ENCODE peak calls at places on chromosomes 11 and 22, in six cellular contexts. J is cardiac muscle cell, O is stomach, Y is mesenchymal stem cell, L is astrocyte of the cerebellum, K is small intestine. I is an unnamed sample.

GRCh38 chr11:68999093-68999747 is 13.8 kb downstream of the MRGPRF start:
- DNase-seq in J (no peak), O (no peak), Y (no peak), L (no peak), K (no peak), I (no peak)

GRCh38 chr11:69494851-69495250 is 13.4 kb downstream of the LINC01488 start:
- DNase-seq in J (no peak), O (no peak), Y (no peak), L (no peak), K (no peak), I (no peak)

GRCh38 chr11:3959015-3959917 is 103.8 kb downstream of the STIM1 start:
- DNase-seq in J (peak), O (no peak), Y (peak), L (no peak), K (peak), I (no peak)

GRCh38 chr11:69479591-69480271 is 1.7 kb upstream of the LINC01488 start:
- DNase-seq in J (no peak), O (peak), Y (no peak), L (no peak), K (peak), I (no peak)

GRCh38 chr11:33630936-33631748 is 69.5 kb downstream of the C11orf91 start:
- DNase-seq in J (no peak), O (no peak), Y (no peak), L (no peak), K (no peak), I (no peak)

GRCh38 chr11:68014157-68014965 is 4.2 kb downstream of the ALDH3B1 start:
- DNase-seq in J (peak), O (peak), Y (peak), L (peak), K (peak), I (no peak)

GRCh38 chr11:8689726-8690255 is 7.2 kb downstream of the RPL27A start:
- DNase-seq in J (no peak), O (no peak), Y (no peak), L (no peak), K (no peak), I (no peak)

GRCh38 chr22:17477401-17477833 is 85.9 kb upstream of the SLC25A18 start:
- DNase-seq in J (peak), O (no peak), Y (no peak), L (no peak), K (peak), I (no peak)

GRCh38 chr22:47561115-47561675 is 798.7 kb downstream of the TBC1D22A start:
- DNase-seq in J (no peak), O (no peak), Y (no peak), L (no peak), K (no peak), I (no peak)

GRCh38 chr11:64202992-64203391 is 3.5 kb upstream of the FERMT3 start:
- DNase-seq in J (no peak), O (no peak), Y (no peak), L (no peak), K (no peak), I (no peak)

GRCh38 chr11:121564948-121565684 is 112.3 kb upstream of the SORL1-AS1 start:
- DNase-seq in J (no peak), O (no peak), Y (no peak), L (no peak), K (peak), I (no peak)

GRCh38 chr22:26585104-26585790 is 4.7 kb downstream of the TPST2 start:
- DNase-seq in J (peak), O (peak), Y (peak), L (peak), K (peak), I (no peak)

GRCh38 chr11:11608783-11609232 is 13.0 kb downstream of the GALNT18 start:
- DNase-seq in J (peak), O (no peak), Y (peak), L (no peak), K (no peak), I (no peak)

GRCh38 chr11:3823303-3823702 is 14.9 kb downstream of the PGAP2 start:
- DNase-seq in J (peak), O (no peak), Y (peak), L (peak), K (no peak), I (peak)

GRCh38 chr11:44630511-44631210 is 65.2 kb downstream of the CD82 start:
- DNase-seq in J (no peak), O (peak), Y (no peak), L (no peak), K (no peak), I (no peak)

GRCh38 chr22:27993774-27994350 is 74.8 kb upstream of the PITPNB start:
- DNase-seq in J (no peak), O (no peak), Y (no peak), L (no peak), K (no peak), I (no peak)

GRCh38 chr11:432501-433100 is 9.2 kb downstream of the ANO9 start:
- DNase-seq in J (no peak), O (no peak), Y (no peak), L (no peak), K (no peak), I (no peak)

GRCh38 chr11:67521924-67522323 is 1.3 kb downstream of the CABP2 start:
- DNase-seq in J (no peak), O (no peak), Y (no peak), L (no peak), K (no peak), I (no peak)

GRCh38 chr11:66580803-66581202 is 12.1 kb downstream of the CCDC87 start:
- DNase-seq in J (peak), O (no peak), Y (no peak), L (no peak), K (no peak), I (no peak)

GRCh38 chr22:43441216-43441615 is 29.4 kb downstream of the MPPED1 start:
- DNase-seq in J (no peak), O (no peak), Y (no peak), L (no peak), K (no peak), I (no peak)

GRCh38 chr11:77611921-77612320 is 22.2 kb downstream of the AQP11 start:
- DNase-seq in J (no peak), O (no peak), Y (no peak), L (no peak), K (no peak), I (no peak)

GRCh38 chr22:46062971-46063631 is 86.1 kb upstream of the WNT7B start:
- DNase-seq in J (no peak), O (peak), Y (no peak), L (no peak), K (no peak), I (no peak)

GRCh38 chr22:46061431-46062231 is 84.7 kb upstream of the WNT7B start:
- DNase-seq in J (no peak), O (peak), Y (no peak), L (no peak), K (peak), I (no peak)

GRCh38 chr22:46061124-46061410 is 84.1 kb upstream of the WNT7B start:
- DNase-seq in J (no peak), O (no peak), Y (no peak), L (no peak), K (no peak), I (no peak)

GRCh38 chr22:46063861-46064235 is 86.5 kb upstream of the PPARA start:
- DNase-seq in J (no peak), O (peak), Y (no peak), L (no peak), K (no peak), I (no peak)

DNA sequence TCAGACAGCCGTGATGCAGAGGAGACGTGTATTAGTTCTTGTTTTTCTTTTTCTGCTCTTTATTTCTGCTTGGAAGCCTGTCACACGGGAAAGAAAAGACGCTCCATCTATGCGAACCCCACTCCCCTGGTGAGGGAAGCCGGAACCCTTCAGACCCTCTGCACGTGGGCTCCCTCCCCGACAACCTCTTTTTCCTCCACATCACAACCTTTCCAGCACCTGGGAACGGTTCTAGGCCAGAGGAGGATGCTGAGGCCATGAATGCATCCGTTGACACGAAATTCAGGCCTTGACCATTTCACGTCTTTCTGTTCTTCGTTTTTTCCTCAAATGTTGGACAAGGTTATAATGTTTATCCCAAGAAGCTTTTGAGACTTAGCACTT is 85.3 kb upstream of the WNT7B start:
- DNase-seq in J (no peak), O (no peak), Y (no peak), L (no peak), K (no peak), I (no peak)
- H3K4me3 ChIP-seq in J (no peak), O (no peak), Y (no peak), L (no peak), K (no peak), I (no peak)

GRCh38 chr22:39750759-39751158 is 142.8 kb downstream of the ENTHD1 start:
- DNase-seq in J (no peak), O (no peak), Y (no peak), L (no peak), K (no peak), I (no peak)
- H3K4me3 ChIP-seq in J (no peak), O (no peak), Y (no peak), L (no peak), K (no peak), I (no peak)

DNA sequence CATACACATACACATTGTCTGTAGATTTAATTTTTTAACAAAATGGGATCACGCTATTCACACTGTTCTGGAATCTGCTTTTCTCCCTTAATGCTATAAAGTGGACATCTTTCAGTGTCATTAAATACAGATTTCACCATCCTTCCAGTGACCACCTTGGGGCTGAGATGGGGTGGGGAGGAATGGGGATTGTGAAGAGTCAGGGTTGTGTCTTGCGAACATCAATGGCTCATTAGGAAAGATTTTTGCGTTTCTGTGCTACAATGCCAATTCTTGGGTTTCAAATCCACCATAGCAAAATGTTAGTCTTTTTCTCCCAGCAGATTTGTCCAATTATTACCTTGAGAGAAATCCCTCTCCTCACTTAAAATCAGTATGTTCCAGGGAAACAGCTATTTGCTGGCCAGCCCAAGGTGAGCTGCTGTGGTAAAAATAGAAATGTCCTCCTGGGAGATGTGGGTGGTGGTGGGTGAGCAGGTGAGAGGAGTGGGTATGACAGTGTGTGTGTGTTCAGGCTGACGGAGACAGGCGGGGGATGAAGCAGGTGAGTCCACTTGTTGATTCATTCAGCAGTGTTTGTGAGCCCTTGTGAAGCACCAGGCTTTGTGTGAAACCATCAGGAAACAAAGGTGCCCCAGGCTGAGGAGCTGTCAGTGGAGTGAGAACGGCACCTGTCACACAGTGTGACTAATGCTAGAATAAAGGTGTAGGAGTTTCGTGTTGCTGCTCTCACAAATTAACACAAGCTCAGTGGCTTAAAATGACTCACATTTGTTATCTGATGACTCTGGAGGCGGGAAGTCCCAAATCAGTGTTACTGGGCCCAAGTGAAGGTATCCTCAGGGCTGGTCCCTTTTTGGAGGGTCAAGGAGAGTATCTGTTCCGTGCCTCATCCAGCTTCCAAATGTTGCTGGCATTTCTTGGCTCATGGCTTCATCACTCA is 1.7 kb upstream of the CBX6 start:
- DNase-seq in J (no peak), O (peak), Y (no peak), L (no peak), K (no peak), I (no peak)
- H3K4me3 ChIP-seq in J (peak), O (peak), Y (peak), L (no peak), K (no peak), I (peak)

GRCh38 chr22:19621372-19622060 is 92.8 kb upstream of the SEPTIN5 start:
- DNase-seq in J (peak), O (no peak), Y (no peak), L (no peak), K (no peak), I (no peak)

GRCh38 chr22:19622061-19622441 is 92.3 kb upstream of the SEPTIN5 start:
- DNase-seq in J (no peak), O (no peak), Y (no peak), L (no peak), K (no peak), I (no peak)

GRCh38 chr22:19620742-19621371 is 93.4 kb upstream of the SEPTIN5 start:
- DNase-seq in J (peak), O (no peak), Y (no peak), L (no peak), K (no peak), I (no peak)

GRCh38 chr22:19615867-19616581 is 91.8 kb upstream of the CLDN5 start:
- DNase-seq in J (no peak), O (no peak), Y (no peak), L (no peak), K (no peak), I (no peak)

GRCh38 chr22:19619144-19620009 is 94.9 kb upstream of the SEPTIN5 start:
- DNase-seq in J (no peak), O (no peak), Y (no peak), L (no peak), K (no peak), I (no peak)
- H3K4me3 ChIP-seq in J (no peak), O (no peak), Y (no peak), L (no peak), K (no peak), I (no peak)

DNA sequence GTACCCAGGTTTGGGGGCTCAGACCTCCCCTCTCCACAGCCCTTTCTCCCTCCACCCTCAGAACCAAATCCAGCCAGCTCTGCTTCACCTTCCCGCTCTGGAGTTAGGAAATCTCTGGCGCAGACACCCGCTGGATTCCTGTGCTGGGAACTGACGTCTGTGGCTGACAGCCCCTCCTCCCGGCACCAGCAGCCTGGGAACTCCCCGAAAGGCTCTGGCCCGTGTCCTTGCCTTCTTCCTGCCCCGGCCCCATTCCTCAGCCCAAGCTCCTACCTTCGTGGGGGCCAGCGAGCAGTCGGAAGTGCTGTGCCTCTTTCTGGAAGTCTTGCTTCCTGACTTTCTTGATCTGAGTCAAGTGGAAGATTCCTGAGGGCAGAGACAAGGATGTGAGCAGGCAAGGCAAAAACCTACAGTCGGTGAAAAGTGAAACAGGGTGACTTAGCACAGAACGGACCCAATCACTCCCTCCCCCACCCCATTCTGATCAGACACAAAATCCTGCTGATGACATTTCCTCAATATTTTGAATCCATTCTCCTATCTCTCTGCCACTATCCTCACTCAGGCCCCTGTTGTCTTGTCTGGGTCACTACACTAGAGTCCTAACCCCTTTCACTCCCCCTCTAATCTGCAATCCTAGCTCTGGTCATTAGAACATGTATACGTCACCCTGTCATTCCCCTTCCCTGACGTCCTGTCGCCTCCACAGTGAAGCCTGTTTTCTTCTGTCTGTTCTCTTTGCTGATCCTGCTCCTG is 34.1 kb downstream of the CHRDL2 start:
- DNase-seq in J (peak), O (peak), Y (peak), L (peak), K (peak), I (no peak)
- H3K4me3 ChIP-seq in J (no peak), O (no peak), Y (peak), L (no peak), K (no peak), I (no peak)

GRCh38 chr22:48740731-48741405 is 1086.8 kb downstream of the BRD1 start:
- DNase-seq in J (no peak), O (peak), Y (no peak), L (no peak), K (no peak), I (no peak)

GRCh38 chr22:48740086-48740730 is 1087.5 kb downstream of the BRD1 start:
- DNase-seq in J (no peak), O (peak), Y (no peak), L (no peak), K (no peak), I (no peak)

GRCh38 chr22:48738204-48738980 is 1089.3 kb downstream of the BRD1 start:
- DNase-seq in J (no peak), O (no peak), Y (no peak), L (no peak), K (no peak), I (no peak)

GRCh38 chr22:48737461-48738203 is 1090.0 kb downstream of the BRD1 start:
- DNase-seq in J (no peak), O (no peak), Y (no peak), L (no peak), K (no peak), I (no peak)

DNA sequence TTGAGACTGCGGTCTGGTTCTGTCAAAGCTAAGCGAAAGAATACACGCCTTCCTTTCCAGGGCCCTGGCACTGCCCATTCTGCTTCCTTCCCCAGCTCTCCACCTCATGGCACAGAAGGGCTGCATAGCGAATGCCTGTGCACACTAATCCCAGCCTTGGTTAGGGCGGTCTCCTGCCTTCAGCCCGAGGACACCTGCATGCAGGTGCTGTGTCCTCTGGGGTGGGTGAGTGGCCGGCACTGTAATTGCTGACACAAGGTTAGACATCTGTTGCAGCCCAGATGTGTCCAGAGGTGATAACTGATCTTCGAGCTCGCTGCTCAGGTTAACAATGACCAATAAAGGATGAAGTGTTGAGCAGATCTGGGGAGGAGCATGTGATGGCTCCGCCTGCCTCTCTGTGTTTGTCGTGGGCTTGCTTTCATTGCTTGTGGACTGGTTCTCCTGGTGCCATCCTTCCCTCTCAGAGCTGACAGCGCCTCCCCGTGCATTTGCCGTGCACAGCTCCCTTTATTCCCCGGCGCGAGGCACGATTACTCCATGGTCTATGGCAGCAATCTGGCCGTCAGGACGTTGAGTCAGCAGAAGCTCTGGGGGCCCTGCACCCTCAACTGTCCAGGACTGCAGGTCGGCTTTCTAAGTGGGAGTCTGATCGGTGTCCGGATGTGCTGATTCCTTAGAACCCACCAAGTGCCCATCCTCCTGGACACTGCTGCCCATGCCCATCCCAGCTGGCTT is 1088.2 kb downstream of the BRD1 start:
- DNase-seq in J (no peak), O (no peak), Y (no peak), L (no peak), K (no peak), I (no peak)
- H3K4me3 ChIP-seq in J (no peak), O (no peak), Y (no peak), L (no peak), K (no peak), I (no peak)

GRCh38 chr22:35686298-35686697 is 31.4 kb upstream of the APOL5 start:
- DNase-seq in J (no peak), O (no peak), Y (no peak), L (no peak), K (no peak), I (no peak)
- H3K4me3 ChIP-seq in J (no peak), O (no peak), Y (no peak), L (no peak), K (no peak), I (no peak)

GRCh38 chr22:22913989-22914388 is 26.4 kb downstream of the IGLL5 start:
- DNase-seq in J (no peak), O (no peak), Y (no peak), L (no peak), K (no peak), I (no peak)
- H3K4me3 ChIP-seq in J (no peak), O (no peak), Y (no peak), L (no peak), K (no peak), I (no peak)

GRCh38 chr11:85137597-85137996 is 489.5 kb downstream of the DLG2 start:
- DNase-seq in J (no peak), O (no peak), Y (no peak), L (no peak), K (no peak), I (no peak)
- H3K4me3 ChIP-seq in J (no peak), O (no peak), Y (no peak), L (no peak), K (no peak), I (no peak)

GRCh38 chr11:133082453-133082781 is 449.9 kb downstream of the OPCML start:
- DNase-seq in J (peak), O (no peak), Y (no peak), L (no peak), K (no peak), I (no peak)
- H3K4me3 ChIP-seq in J (peak), O (peak), Y (no peak), L (no peak), K (no peak), I (no peak)

I was measured in HFF-Myc.